ENCODE peak calls at places on chromosomes 1 and 21, in ten cellular contexts. L is heart left ventricle, S is GM12892, X is GM12891, M is stomach, N is HCT116, U is transverse colon, K is prostate gland, D is adrenal gland, T is body of pancreas. G is an unnamed sample.
A peak's percentile ranks its signal among the peaks of the same experiment; 100 is the strongest.

GRCh38 chr1:114669562-114670082 is at the start of gene DENND2C:
- DNase-seq in L (no peak), S (no peak), X (no peak), M (no peak), N (no peak), U (no peak), K (no peak), D (no peak), T (no peak), G (no peak)

GRCh38 chr1:155609515-155610256 is at the start of gene MSTO1:
- DNase-seq in L (peak; percentile 96), S (peak; percentile 76), X (peak; percentile 77), M (peak; percentile 97), N (peak; percentile 95), U (peak; percentile 97), K (peak; percentile 97), D (peak; percentile 99), T (peak; percentile 99), G (peak; percentile 95)

GRCh38 chr1:106995970-106996369 is 60.5 kb upstream of the PRMT6 start:
- DNase-seq in L (no peak), S (peak; percentile 14), X (peak; percentile 21), M (no peak), N (no peak), U (no peak), K (no peak), D (no peak), T (no peak), G (no peak)

GRCh38 chr1:241834733-241835377 is 13.1 kb upstream of the EXO1 start:
- DNase-seq in L (no peak), S (no peak), X (no peak), M (no peak), N (peak; percentile 26), U (no peak), K (no peak), D (peak; percentile 10), T (peak; percentile 4), G (peak; percentile 39)

GRCh38 chr1:6799499-6799898 is 14.2 kb downstream of the CAMTA1 start:
- DNase-seq in L (no peak), S (no peak), X (no peak), M (no peak), N (no peak), U (no peak), K (no peak), D (no peak), T (no peak), G (no peak)

GRCh38 chr1:39184354-39184818 is 20.1 kb upstream of the MACF1 start:
- DNase-seq in L (no peak), S (no peak), X (no peak), M (no peak), N (no peak), U (no peak), K (no peak), D (no peak), T (no peak), G (peak; percentile 59)

GRCh38 chr1:235127774-235128452 is 724 bp downstream of the TOMM20 start:
- DNase-seq in L (no peak), S (no peak), X (no peak), M (no peak), N (no peak), U (no peak), K (no peak), D (no peak), T (no peak), G (peak; percentile 57)

GRCh38 chr21:14766241-14766640 is 220.1 kb upstream of the SAMSN1 start:
- DNase-seq in L (no peak), S (no peak), X (no peak), M (no peak), N (peak; percentile 7), U (no peak), K (no peak), D (no peak), T (no peak), G (peak; percentile 24)

GRCh38 chr1:172145656-172146055 is 274.8 kb upstream of the C1orf105 start:
- DNase-seq in L (no peak), S (no peak), X (no peak), M (no peak), N (no peak), U (no peak), K (no peak), D (no peak), T (no peak), G (no peak)

GRCh38 chr1:172145231-172145651 is 275.2 kb upstream of the C1orf105 start:
- DNase-seq in L (peak; percentile 14), S (no peak), X (no peak), M (no peak), N (no peak), U (no peak), K (no peak), D (no peak), T (no peak), G (no peak)

GRCh38 chr1:172146149-172146850 is 274.2 kb upstream of the C1orf105 start:
- DNase-seq in L (no peak), S (no peak), X (no peak), M (no peak), N (no peak), U (no peak), K (no peak), D (no peak), T (no peak), G (no peak)

GRCh38 chr1:172143384-172144025 is 277.0 kb upstream of the C1orf105 start:
- DNase-seq in L (peak; percentile 13), S (no peak), X (no peak), M (no peak), N (no peak), U (no peak), K (no peak), D (no peak), T (no peak), G (no peak)

DNA sequence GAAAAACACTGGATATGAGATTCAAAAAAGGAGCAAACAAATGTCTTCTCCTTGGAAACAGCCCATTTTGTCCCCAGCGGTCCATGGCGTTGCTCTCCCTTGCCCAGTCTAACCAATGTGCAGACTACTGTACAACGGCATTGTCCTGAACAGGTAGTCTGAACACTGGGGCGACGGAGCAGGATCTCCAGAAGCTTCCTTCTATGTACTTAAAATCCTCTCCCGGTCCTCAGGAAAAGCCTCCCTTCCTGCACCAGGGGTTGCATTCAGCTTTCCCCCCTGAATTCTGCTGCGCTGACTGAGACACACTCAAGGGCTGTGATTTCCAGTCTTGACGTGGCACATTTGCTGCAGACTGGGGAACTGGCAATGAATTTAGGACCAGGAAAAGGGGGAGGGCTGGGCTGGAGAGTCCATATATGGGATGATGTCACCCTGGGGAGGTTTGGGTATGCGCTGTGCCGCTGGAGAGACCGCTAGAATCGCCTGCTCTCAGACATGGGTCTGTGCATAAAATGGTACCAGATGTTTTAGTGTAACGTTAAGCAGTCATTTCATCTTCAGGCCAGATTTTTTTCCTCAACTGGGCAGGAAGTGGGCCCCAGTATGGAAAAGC is 275.9 kb upstream of the C1orf105 start:
- DNase-seq in L (peak; percentile 85), S (no peak), X (no peak), M (peak; percentile 39), N (no peak), U (peak; percentile 61), K (peak; percentile 23), D (peak; percentile 41), T (peak; percentile 62), G (no peak)
- TF ChIP-seq POLR2A in L (no peak), S (no peak), X (no peak), M (peak; percentile 14), N (no peak), U (peak; percentile 67), K (no peak), D (peak; percentile 32), T (no peak), G (no peak)

GRCh38 chr1:17363771-17364170 is 8.2 kb upstream of the PADI6 start:
- DNase-seq in L (no peak), S (no peak), X (no peak), M (no peak), N (no peak), U (no peak), K (no peak), D (no peak), T (no peak), G (no peak)
- TF ChIP-seq POLR2A in L (no peak), S (no peak), X (no peak), M (no peak), N (no peak), U (no peak), K (no peak), D (no peak), T (no peak), G (no peak)

DNA sequence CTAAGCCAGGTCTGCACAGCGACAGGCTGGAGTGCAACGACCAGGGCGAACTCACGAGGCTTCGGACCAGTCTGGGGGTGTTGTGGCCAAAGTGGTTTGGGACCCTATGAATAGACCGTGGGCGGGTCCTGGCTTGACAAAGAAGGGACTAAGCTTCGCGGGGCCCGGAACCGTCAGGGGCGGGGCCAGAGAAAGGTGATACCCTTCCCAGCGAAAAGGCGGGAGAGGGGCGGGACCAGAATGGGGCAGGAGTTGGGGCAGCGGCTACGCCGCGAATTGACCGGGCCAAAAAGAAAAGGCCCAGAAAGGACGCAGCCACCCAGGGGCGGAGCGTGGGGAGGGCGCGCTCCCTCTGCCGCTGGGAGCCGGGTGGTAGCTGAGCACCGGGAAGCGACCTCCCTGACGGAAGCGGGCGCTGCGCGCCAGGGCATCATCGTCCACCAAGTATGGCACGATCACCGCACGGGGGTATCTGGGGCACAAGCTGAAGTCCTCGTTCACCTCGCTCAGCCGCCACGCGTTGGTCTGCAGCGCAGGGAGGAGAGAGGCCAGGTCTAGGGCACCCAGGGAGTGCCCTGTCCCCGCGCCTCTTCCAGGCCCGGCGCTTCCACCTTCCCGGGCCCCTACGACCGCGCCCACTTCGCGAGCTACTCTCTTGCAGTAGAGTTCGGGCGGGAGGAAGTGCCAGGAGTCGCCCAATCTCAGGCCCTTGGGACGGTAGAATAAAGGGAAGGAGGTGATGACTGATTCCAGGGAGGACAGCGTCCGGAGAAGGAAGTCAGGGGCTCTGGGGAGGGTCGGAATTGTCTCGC is 6.7 kb upstream of the FAM167B start:
- DNase-seq in L (peak; percentile 74), S (no peak), X (no peak), M (peak; percentile 88), N (peak; percentile 58), U (peak; percentile 87), K (peak; percentile 76), D (peak; percentile 83), T (peak; percentile 93), G (peak; percentile 26)
- TF ChIP-seq POLR2A in L (no peak), S (no peak), X (no peak), M (peak; percentile 31), N (peak; percentile 77), U (peak; percentile 59), K (peak; percentile 90), D (peak; percentile 51), T (peak; percentile 91), G (no peak)

GRCh38 chr1:33433509-33434362 is 2.8 kb upstream of the PHC2 start:
- DNase-seq in L (peak; percentile 54), S (no peak), X (no peak), M (no peak), N (peak; percentile 99), U (peak; percentile 54), K (no peak), D (peak; percentile 93), T (peak; percentile 78), G (no peak)

GRCh38 chr1:33429332-33429731 is 1.6 kb downstream of the PHC2 start:
- DNase-seq in L (no peak), S (no peak), X (no peak), M (no peak), N (no peak), U (no peak), K (no peak), D (no peak), T (no peak), G (no peak)

GRCh38 chr1:33428661-33429060 is 2.2 kb downstream of the PHC2 start:
- DNase-seq in L (no peak), S (no peak), X (no peak), M (no peak), N (no peak), U (no peak), K (no peak), D (no peak), T (no peak), G (no peak)

GRCh38 chr1:33429846-33430750 is 797 bp downstream of the PHC2 start:
- DNase-seq in L (peak; percentile 65), S (peak; percentile 23), X (peak; percentile 31), M (peak; percentile 51), N (no peak), U (peak; percentile 53), K (no peak), D (peak; percentile 56), T (peak; percentile 56), G (no peak)

DNA sequence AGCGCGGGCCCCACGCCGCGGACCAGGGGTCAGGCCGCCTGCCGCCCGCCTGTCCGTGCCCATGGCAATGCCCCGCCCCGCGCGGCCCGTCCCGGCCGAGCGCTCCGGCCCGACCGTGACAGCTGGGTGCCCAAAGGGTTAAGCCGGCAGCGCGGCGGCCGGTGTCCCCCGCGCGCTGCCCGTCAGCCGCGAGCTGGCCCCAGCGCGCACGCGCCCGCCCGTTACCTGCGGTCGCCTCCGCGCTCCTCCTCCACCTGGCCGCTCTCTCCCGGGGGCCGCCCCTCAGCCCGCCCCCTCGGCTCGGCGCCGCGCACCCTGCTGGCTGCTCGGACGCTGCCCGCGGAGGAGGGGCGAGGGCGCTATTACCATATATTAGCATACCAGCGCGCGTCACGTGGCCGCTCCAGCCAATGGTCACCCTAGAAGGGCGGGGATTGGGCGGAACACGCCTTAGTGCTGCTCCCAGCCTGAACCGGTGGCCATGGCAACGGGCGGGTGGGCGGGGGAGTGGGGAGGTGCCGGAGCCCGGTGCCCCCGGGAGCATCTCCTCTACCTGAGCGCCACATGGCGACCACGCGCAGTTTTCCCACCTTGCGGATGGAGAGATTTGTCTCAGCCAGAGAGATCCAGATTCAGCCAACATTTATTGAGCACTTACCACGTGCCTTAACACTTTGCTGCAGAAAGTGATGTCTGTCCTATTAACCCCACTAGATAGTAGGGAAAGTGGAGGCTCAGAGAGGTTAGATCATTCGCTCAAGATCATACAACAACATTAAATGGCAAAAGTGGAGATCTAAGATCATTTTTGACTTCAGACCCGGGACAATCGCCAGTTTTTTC is at the start of gene PHC2:
- DNase-seq in L (peak; percentile 98), S (peak; percentile 88), X (peak; percentile 88), M (peak; percentile 98), N (peak; percentile 95), U (peak; percentile 96), K (peak; percentile 98), D (peak; percentile 99), T (peak; percentile 99), G (peak; percentile 83)
- TF ChIP-seq POLR2A in L (peak; percentile 19), S (no peak), X (no peak), M (no peak), N (no peak), U (no peak), K (peak; percentile 74), D (no peak), T (no peak), G (no peak)

G was measured in erythroblast.